ENCODE peak calls at places on chromosomes 7 and 10, in four cellular contexts. K, T, F and H are unnamed samples.
A peak's percentile ranks its signal among the peaks of the same experiment; 100 is the strongest.

GRCh38 chr10:79385804-79386531 is 38.7 kb downstream of the PPIF start:
- DNase-seq in F (no peak), T (no peak), K (no peak), H (peak; percentile 68)

GRCh38 chr7:123966936-123967335 is 41.9 kb downstream of the SPAM1 start:
- DNase-seq in F (no peak), K (no peak), T (no peak), H (no peak)

GRCh38 chr10:77965294-77965693 is 38.7 kb upstream of the DLG5 start:
- DNase-seq in T (no peak), F (no peak), K (no peak), H (no peak)

GRCh38 chr10:52454476-52454875 is 140.4 kb downstream of the DKK1 start:
- DNase-seq in F (no peak), T (no peak), K (no peak), H (no peak)

GRCh38 chr10:69960606-69961167 is 92.0 kb upstream of the MACROH2A2 start:
- DNase-seq in F (no peak), K (no peak), T (peak; percentile 35), H (no peak)

GRCh38 chr7:149196151-149196704 is 882 bp downstream of the ZNF282 start:
- DNase-seq in K (no peak), T (peak; percentile 49), F (no peak), H (no peak)

GRCh38 chr10:96791902-96792301 is 40.2 kb upstream of the LCOR start:
- DNase-seq in T (no peak), K (no peak), F (no peak), H (no peak)

GRCh38 chr7:86748843-86749720 is 105.4 kb downstream of the GRM3 start:
- DNase-seq in K (no peak), F (no peak), T (no peak), H (no peak)

GRCh38 chr10:45437587-45438456 is 63.8 kb downstream of the ALOX5 start:
- DNase-seq in T (no peak), K (no peak), F (no peak), H (no peak)

GRCh38 chr7:135845415-135846075 is 96.9 kb upstream of the FAM180A start:
- DNase-seq in K (no peak), T (no peak), F (no peak), H (no peak)

GRCh38 chr10:38156416-38157269 is 62.5 kb downstream of the ZNF37A start:
- DNase-seq in F (no peak), T (no peak), K (no peak), H (no peak)

GRCh38 chr10:62224606-62225005 is 44.0 kb downstream of the RTKN2 start:
- DNase-seq in K (no peak), T (no peak), F (no peak), H (no peak)

GRCh38 chr7:2017914-2018785 is 214.6 kb downstream of the MAD1L1 start:
- DNase-seq in K (peak; percentile 56), T (peak; percentile 74), F (no peak), H (peak; percentile 7)

GRCh38 chr10:123380491-123381085 is 226.4 kb downstream of the BUB3 start:
- DNase-seq in K (peak; percentile 15), F (no peak), T (no peak), H (no peak)

GRCh38 chr7:41315764-41316163 is 387.1 kb downstream of the INHBA start:
- DNase-seq in T (no peak), F (no peak), K (no peak), H (peak; percentile 77)

GRCh38 chr7:101208794-101209193 is 8.0 kb upstream of the MOGAT3 start:
- DNase-seq in T (no peak), K (no peak), F (no peak), H (no peak)

GRCh38 chr10:126500866-126501265 is 112.6 kb upstream of the ADAM12 start:
- DNase-seq in K (no peak), T (no peak), F (no peak), H (no peak)

GRCh38 chr10:99852481-99853213 is 70.2 kb downstream of the ABCC2 start:
- DNase-seq in T (no peak), K (no peak), F (no peak), H (no peak)

GRCh38 chr10:122258136-122259074 is 12.7 kb upstream of the BTBD16 start:
- DNase-seq in T (no peak), K (no peak), F (no peak), H (no peak)

DNA sequence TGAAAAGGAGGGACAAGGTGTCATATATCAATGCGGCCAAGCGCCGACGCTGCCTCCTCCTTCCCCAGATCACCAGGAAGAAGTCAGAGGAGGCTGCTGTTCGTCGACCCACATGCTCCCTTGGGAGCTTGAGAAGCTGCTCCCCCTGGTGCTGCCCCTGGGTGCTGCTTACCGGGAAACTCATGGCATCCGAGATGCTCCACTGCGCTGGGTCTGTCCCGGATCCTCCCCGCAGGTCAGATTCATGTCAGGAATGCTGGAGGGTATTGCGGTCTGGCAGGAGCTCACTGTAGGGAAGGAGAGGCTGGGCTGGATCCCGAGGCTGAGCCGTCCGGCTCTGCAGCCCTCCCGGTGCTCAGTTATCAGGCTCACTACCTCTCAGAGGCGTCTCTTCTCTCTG is 123.7 kb upstream of the FAM20C start:
- DNase-seq in K (no peak), F (no peak), T (peak; percentile 50), H (no peak)
- TF ChIP-seq CREM in K (no peak), F (no peak), T (no peak), H (no peak)

GRCh38 chr10:128560993-128561392 is 434.8 kb upstream of the MKI67 start:
- DNase-seq in F (no peak), T (no peak), K (no peak), H (no peak)

GRCh38 chr10:128566376-128566968 is 440.2 kb upstream of the MKI67 start:
- DNase-seq in F (no peak), T (no peak), K (no peak), H (no peak)

GRCh38 chr10:128567561-128567960 is 441.3 kb upstream of the MKI67 start:
- DNase-seq in F (no peak), K (no peak), T (no peak), H (no peak)

GRCh38 chr10:128563387-128563786 is 437.2 kb upstream of the MKI67 start:
- DNase-seq in F (no peak), T (no peak), K (no peak), H (no peak)

DNA sequence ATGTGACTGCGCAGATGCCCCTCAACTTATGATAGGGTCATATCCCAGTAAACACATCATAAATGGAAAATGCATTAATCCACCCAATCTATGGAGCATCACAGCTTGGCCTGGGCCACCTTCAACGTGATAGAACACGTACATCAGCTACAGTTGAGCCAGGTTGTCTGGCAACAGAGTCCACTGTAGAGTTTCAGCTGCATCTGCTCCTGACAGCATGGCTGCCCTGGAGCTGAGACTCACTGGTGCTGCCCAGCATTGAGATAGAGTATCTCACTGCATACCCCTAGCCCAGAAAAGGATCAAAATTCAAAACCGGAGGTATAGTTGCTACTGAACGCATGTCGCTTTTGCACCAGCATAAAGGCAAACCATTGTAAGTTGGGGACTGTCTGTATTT is 437.7 kb upstream of the MKI67 start:
- DNase-seq in K (no peak), T (no peak), F (no peak), H (no peak)
- TF ChIP-seq MAX in K (no peak), T (no peak), F (no peak), H (no peak)

GRCh38 chr10:116721991-116722392 is 20.4 kb downstream of the HSPA12A start:
- DNase-seq in F (no peak), T (no peak), K (no peak), H (no peak)

GRCh38 chr10:116720241-116721047 is 21.9 kb downstream of the HSPA12A start:
- DNase-seq in F (no peak), K (peak; percentile 10), T (no peak), H (no peak)

GRCh38 chr10:116721048-116721897 is 21.1 kb downstream of the HSPA12A start:
- DNase-seq in F (no peak), T (no peak), K (peak; percentile 27), H (no peak)

GRCh38 chr10:116723428-116724281 is 18.7 kb downstream of the HSPA12A start:
- DNase-seq in T (no peak), K (no peak), F (no peak), H (no peak)

GRCh38 chr10:116722736-116723427 is 19.5 kb downstream of the HSPA12A start:
- DNase-seq in K (no peak), T (no peak), F (no peak), H (no peak)
- TF ChIP-seq ATF2 in K (no peak), T (no peak), F (no peak), H (no peak)

GRCh38 chr10:6607187-6607586 is 27.1 kb upstream of the PRKCQ start:
- DNase-seq in K (no peak), T (no peak), F (no peak), H (no peak)
- TF ChIP-seq CREM in K (no peak), T (no peak), F (no peak), H (no peak)

GRCh38 chr10:132237871-132238270 is 51.1 kb downstream of the DPYSL4 start:
- DNase-seq in T (no peak), F (no peak), K (no peak), H (no peak)

GRCh38 chr10:132238371-132239125 is 51.8 kb downstream of the DPYSL4 start:
- DNase-seq in K (no peak), F (no peak), T (no peak), H (no peak)

GRCh38 chr10:132240581-132240980 is 53.8 kb downstream of the DPYSL4 start:
- DNase-seq in K (no peak), F (no peak), T (no peak), H (no peak)

GRCh38 chr10:132240156-132240555 is 53.4 kb downstream of the DPYSL4 start:
- DNase-seq in F (no peak), T (no peak), K (no peak), H (no peak)

GRCh38 chr10:132239126-132240031 is 52.6 kb downstream of the DPYSL4 start:
- DNase-seq in T (no peak), F (no peak), K (no peak), H (no peak)
- TF ChIP-seq MAX in T (no peak), F (no peak), K (no peak), H (no peak)

GRCh38 chr7:153457796-153458195 is 594.4 kb upstream of the DPP6 start:
- DNase-seq in T (no peak), F (no peak), K (no peak), H (no peak)
- TF ChIP-seq ATF2 in T (no peak), F (no peak), K (no peak), H (no peak)

GRCh38 chr10:89100680-89101079 is 106.4 kb downstream of the CH25H start:
- DNase-seq in K (no peak), F (no peak), T (no peak), H (no peak)
- TF ChIP-seq CREM in K (no peak), F (no peak), T (no peak), H (no peak)